ENCODE peak calls at places on chromosome 1, in seven cellular contexts. Z, Y, R, F, A, I and L are unnamed samples.
A peak's percentile ranks its signal among the peaks of the same experiment; 100 is the strongest.

GRCh38 chr1:54709547-54710292 is 5.9 kb upstream of the TTC4 start:
- DNase-seq in Z (no peak), Y (no peak), R (no peak), F (peak; percentile 70), A (no peak), I (no peak), L (no peak)

GRCh38 chr1:202164271-202165037 is 4.1 kb upstream of the PTPN7 start:
- DNase-seq in Z (no peak), Y (no peak), R (peak; percentile 78), F (peak; percentile 82), A (no peak), I (peak; percentile 86), L (peak; percentile 83)

GRCh38 chr1:1782399-1783221 is 4.3 kb upstream of the NADK start:
- DNase-seq in Z (peak; percentile 76), Y (no peak), R (peak; percentile 39), F (peak; percentile 95), A (peak; percentile 80), I (no peak), L (no peak)

GRCh38 chr1:200136384-200136783 is 108.9 kb downstream of the NR5A2 start:
- DNase-seq in Z (no peak), Y (no peak), R (no peak), F (no peak), A (no peak), I (no peak), L (no peak)

GRCh38 chr1:211478801-211479619 is 13.0 kb downstream of the RD3 start:
- DNase-seq in Z (no peak), Y (no peak), R (no peak), F (peak; percentile 76), A (no peak), I (no peak), L (no peak)

GRCh38 chr1:160605792-160606520 is 26.7 kb upstream of the CD84 start:
- DNase-seq in Z (no peak), Y (no peak), R (peak; percentile 75), F (no peak), A (no peak), I (no peak), L (no peak)

GRCh38 chr1:234262007-234262753 is 111.1 kb upstream of the COA6 start:
- DNase-seq in Z (no peak), Y (no peak), R (no peak), F (peak; percentile 2), A (peak; percentile 64), I (no peak), L (no peak)

GRCh38 chr1:66725885-66726665 is 26.2 kb upstream of the DYNLT5 start:
- DNase-seq in Z (peak; percentile 87), Y (peak; percentile 54), R (peak; percentile 84), F (no peak), A (peak; percentile 78), I (peak; percentile 35), L (peak; percentile 55)

GRCh38 chr1:63326106-63326472 is 3.7 kb downstream of the FOXD3 start:
- DNase-seq in Z (no peak), Y (no peak), R (no peak), F (peak; percentile 78), A (no peak), I (no peak), L (no peak)

GRCh38 chr1:65470766-65471165 is 50.3 kb downstream of the LEPR start:
- DNase-seq in Z (peak; percentile 41), Y (no peak), R (no peak), F (no peak), A (no peak), I (no peak), L (no peak)

GRCh38 chr1:51301152-51301843 is 29.1 kb downstream of the TTC39A start:
- DNase-seq in Z (no peak), Y (no peak), R (peak; percentile 72), F (peak; percentile 64), A (no peak), I (peak; percentile 18), L (peak; percentile 43)

GRCh38 chr1:225881081-225882007 is 836 bp downstream of the TMEM63A start:
- DNase-seq in Z (no peak), Y (no peak), R (peak; percentile 74), F (peak; percentile 89), A (peak; percentile 65), I (peak; percentile 61), L (peak; percentile 67)

GRCh38 chr1:219555031-219555667 is 57.8 kb downstream of the ZC3H11B start:
- DNase-seq in Z (peak; percentile 91), Y (no peak), R (no peak), F (no peak), A (peak; percentile 79), I (no peak), L (no peak)

GRCh38 chr1:155396874-155397476 is 76.3 kb downstream of the RUSC1 start:
- DNase-seq in Z (peak; percentile 49), Y (no peak), R (no peak), F (no peak), A (no peak), I (no peak), L (no peak)

GRCh38 chr1:43986712-43987111 is 4.7 kb upstream of the CCDC24 start:
- DNase-seq in Z (no peak), Y (no peak), R (no peak), F (no peak), A (no peak), I (no peak), L (no peak)

GRCh38 chr1:72670902-72671301 is 388.6 kb upstream of the NEGR1 start:
- DNase-seq in Z (no peak), Y (no peak), R (no peak), F (no peak), A (no peak), I (no peak), L (no peak)

GRCh38 chr1:169118227-169118626 is 11.7 kb downstream of the ATP1B1 start:
- DNase-seq in Z (no peak), Y (no peak), R (no peak), F (no peak), A (peak; percentile 42), I (no peak), L (no peak)

GRCh38 chr1:215458084-215458483 is 109.0 kb upstream of the KCTD3 start:
- DNase-seq in Z (no peak), Y (no peak), R (no peak), F (no peak), A (no peak), I (no peak), L (no peak)

GRCh38 chr1:118122234-118123004 is 62.6 kb downstream of the SPAG17 start:
- DNase-seq in Z (no peak), Y (no peak), R (no peak), F (no peak), A (peak; percentile 61), I (no peak), L (no peak)

GRCh38 chr1:37486680-37487618 is 12.6 kb downstream of the ZC3H12A start:
- DNase-seq in Z (peak; percentile 85), Y (no peak), R (peak; percentile 77), F (peak; percentile 96), A (peak; percentile 86), I (peak; percentile 79), L (peak; percentile 81)

GRCh38 chr1:21212126-21212525 is 35.4 kb upstream of the EIF4G3 start:
- DNase-seq in Z (peak; percentile 22), Y (no peak), R (no peak), F (no peak), A (no peak), I (no peak), L (no peak)

GRCh38 chr1:207814469-207814868 is 62.6 kb downstream of the CD46 start:
- DNase-seq in Z (no peak), Y (no peak), R (no peak), F (no peak), A (no peak), I (no peak), L (no peak)

GRCh38 chr1:165369255-165369848 is 12.8 kb upstream of the LMX1A start:
- DNase-seq in Z (peak; percentile 53), Y (no peak), R (peak; percentile 50), F (peak; percentile 92), A (peak; percentile 75), I (peak; percentile 64), L (peak; percentile 72)

GRCh38 chr1:212677136-212677535 is 22.5 kb downstream of the BATF3 start:
- DNase-seq in Z (no peak), Y (no peak), R (no peak), F (no peak), A (no peak), I (no peak), L (no peak)

GRCh38 chr1:211648336-211648735 is 27.1 kb downstream of the NEK2 start:
- DNase-seq in Z (peak; percentile 25), Y (no peak), R (no peak), F (peak; percentile 45), A (peak; percentile 91), I (no peak), L (no peak)

GRCh38 chr1:9247894-9248293 is 13.3 kb downstream of the H6PD start:
- DNase-seq in Z (no peak), Y (no peak), R (no peak), F (no peak), A (no peak), I (no peak), L (no peak)

GRCh38 chr1:24929876-24930702 is at the start of gene RUNX3:
- DNase-seq in Z (no peak), Y (no peak), R (peak; percentile 98), F (peak; percentile 94), A (no peak), I (peak; percentile 96), L (peak; percentile 99)

DNA sequence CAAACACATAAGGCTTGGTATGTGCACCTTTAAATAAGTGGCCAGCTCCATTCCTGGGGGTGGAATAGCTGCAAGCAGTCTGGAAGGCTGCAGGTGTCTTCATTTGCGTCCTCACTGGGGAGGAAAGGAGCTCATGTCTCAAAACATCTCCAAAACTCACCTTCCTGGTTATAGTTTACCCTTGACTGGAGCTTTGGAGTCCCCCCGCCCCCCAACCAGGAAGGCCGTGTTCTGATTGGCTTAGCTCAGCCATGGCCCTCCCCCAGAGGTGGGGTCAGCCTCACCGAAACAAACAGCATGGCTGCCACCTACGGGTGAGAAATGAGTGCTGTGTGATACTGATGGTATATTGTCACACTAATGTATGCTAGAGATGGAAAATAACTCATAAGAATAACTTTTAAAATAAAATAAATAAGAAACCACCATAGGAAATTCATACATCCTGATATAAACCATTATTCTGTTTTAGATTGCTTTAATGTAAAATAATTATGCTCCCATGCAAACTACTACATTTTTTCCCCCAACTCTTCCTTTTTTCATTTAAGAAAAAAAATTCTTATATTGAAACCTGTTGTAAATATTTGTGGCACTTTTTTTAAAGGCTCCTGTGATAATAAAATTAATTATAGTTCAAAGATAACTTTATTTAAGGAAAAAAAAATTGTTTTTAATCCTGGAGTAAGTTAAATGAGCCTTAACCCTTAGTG is 90.8 kb downstream of the ZP4 start:
- DNase-seq in Z (no peak), Y (no peak), R (peak; percentile 68), F (no peak), A (peak; percentile 96), I (peak; percentile 37), L (peak; percentile 29)
- TF ChIP-seq CTCF in Z (no peak), Y (no peak), R (peak; percentile 13), F (no peak), A (peak; percentile 76), I (peak; percentile 2), L (no peak)

GRCh38 chr1:3349968-3350299 is 104.5 kb upstream of the ARHGEF16 start:
- DNase-seq in Z (no peak), Y (no peak), R (no peak), F (no peak), A (no peak), I (no peak), L (no peak)
- TF ChIP-seq CTCF in Z (no peak), Y (no peak), R (no peak), F (no peak), A (no peak), I (no peak), L (no peak)

GRCh38 chr1:59431566-59432294 is 134.8 kb downstream of the FGGY start:
- DNase-seq in Z (peak; percentile 39), Y (no peak), R (no peak), F (no peak), A (peak; percentile 26), I (no peak), L (no peak)
- TF ChIP-seq CTCF in Z (peak; percentile 9), Y (peak; percentile 4), R (no peak), F (no peak), A (no peak), I (no peak), L (no peak)

GRCh38 chr1:246261641-246262040 is 245.4 kb downstream of the SMYD3 start:
- DNase-seq in Z (peak; percentile 51), Y (no peak), R (no peak), F (no peak), A (no peak), I (no peak), L (no peak)
- TF ChIP-seq CTCF in Z (peak; percentile 34), Y (peak; percentile 13), R (no peak), F (no peak), A (peak; percentile 30), I (no peak), L (no peak)